ENCODE peak calls at places on chromosomes 12 and 14, in nine cellular contexts. E, A, Y, N, I, L, T, F and X are unnamed samples.

GRCh38 chr12:98653866-98654493 is 8.9 kb downstream of the APAF1 start:
- DNase-seq in A (no peak), E (peak), T (peak), F (peak), N (peak), L (peak), Y (peak), I (no peak), X (peak)

GRCh38 chr12:111442301-111443045 is 36.8 kb downstream of the SH2B3 start:
- DNase-seq in I (peak), N (no peak), A (no peak), E (no peak), Y (no peak), F (no peak), L (no peak), T (no peak), X (no peak)

GRCh38 chr14:71645656-71646055 is 286.6 kb upstream of the RGS6 start:
- DNase-seq in I (no peak), L (no peak), E (peak), F (no peak), N (peak), Y (peak), T (no peak), A (no peak), X (peak)

GRCh38 chr14:64221604-64222003 is 72.6 kb downstream of the ESR2 start:
- DNase-seq in T (no peak), L (no peak), N (no peak), A (no peak), E (no peak), Y (no peak), F (no peak), I (no peak), X (no peak)

GRCh38 chr12:69898236-69898635 is 73.2 kb downstream of the MYRFL start:
- DNase-seq in I (no peak), A (no peak), Y (peak), T (no peak), N (peak), F (no peak), E (no peak), L (peak), X (peak)

GRCh38 chr14:29216316-29216715 is 449.7 kb downstream of the FOXG1 start:
- DNase-seq in E (no peak), F (no peak), A (no peak), L (no peak), Y (no peak), I (no peak), T (no peak), N (no peak), X (no peak)

GRCh38 chr14:38336298-38336697 is 80.4 kb upstream of the CLEC14A start:
- DNase-seq in E (no peak), N (no peak), I (no peak), Y (no peak), T (no peak), A (no peak), L (no peak), F (peak), X (no peak)

GRCh38 chr12:72491399-72491798 is 219.2 kb downstream of the TRHDE start:
- DNase-seq in N (peak), A (no peak), E (no peak), Y (peak), I (no peak), F (no peak), L (no peak), T (no peak), X (peak)

GRCh38 chr14:22458737-22459136 is 130.3 kb downstream of the DAD1 start:
- DNase-seq in A (no peak), T (no peak), Y (no peak), F (no peak), N (no peak), E (no peak), L (no peak), I (no peak), X (no peak)

GRCh38 chr12:116395381-116395780 is 117.9 kb upstream of the MED13L start:
- DNase-seq in L (no peak), T (no peak), F (no peak), N (no peak), I (no peak), A (no peak), E (no peak), Y (peak), X (peak)

GRCh38 chr14:105853907-105854599 is 327.7 kb downstream of the TMEM121 start:
- DNase-seq in E (no peak), N (no peak), A (peak), I (no peak), L (no peak), Y (no peak), F (no peak), T (no peak), X (no peak)

GRCh38 chr12:52043386-52044212 is 7.6 kb upstream of the NR4A1 start:
- DNase-seq in N (peak), E (no peak), L (no peak), I (no peak), A (no peak), F (no peak), Y (no peak), T (no peak), X (peak)

GRCh38 chr12:6643569-6644256 is 3.5 kb downstream of the ACRBP start:
- DNase-seq in E (no peak), N (no peak), Y (no peak), A (no peak), L (no peak), F (no peak), I (no peak), T (no peak), X (no peak)

GRCh38 chr12:6644257-6644596 is 3.0 kb downstream of the ACRBP start:
- DNase-seq in E (no peak), L (no peak), A (no peak), F (no peak), N (no peak), T (no peak), I (no peak), Y (no peak), X (no peak)

GRCh38 chr12:6647083-6647604 is at the start of gene ACRBP:
- DNase-seq in T (peak), F (no peak), L (peak), A (peak), Y (peak), N (peak), I (peak), E (no peak), X (peak)

GRCh38 chr12:6646276-6647082 is 753 bp downstream of the ACRBP start:
- DNase-seq in N (no peak), E (no peak), I (no peak), L (no peak), Y (no peak), F (no peak), A (no peak), T (no peak), X (no peak)

GRCh38 chr12:6644903-6645302 is 2.3 kb downstream of the ACRBP start:
- DNase-seq in A (no peak), T (peak), Y (no peak), E (no peak), I (no peak), F (no peak), L (no peak), N (no peak), X (no peak)
- TF ChIP-seq CTCF in A (no peak), T (peak), Y (peak), E (no peak), I (peak), F (peak), L (peak), N (peak), X (peak)

GRCh38 chr14:76961631-76962302 is 66.7 kb downstream of the IRF2BPL start:
- DNase-seq in N (peak), T (peak), Y (peak), E (peak), A (peak), F (peak), I (peak), L (peak), X (peak)
- H3K4me3 ChIP-seq in N (peak), T (peak), Y (peak), E (peak), A (peak), F (peak), I (peak), L (peak), X (peak)

GRCh38 chr12:33514893-33515292 is 75.3 kb upstream of the SYT10 start:
- DNase-seq in L (no peak), A (no peak), E (no peak), I (no peak), T (peak), F (peak), Y (no peak), N (no peak), X (no peak)
- TF ChIP-seq CTCF in L (no peak), A (no peak), E (no peak), I (no peak), T (peak), F (peak), Y (no peak), N (no peak), X (no peak)

GRCh38 chr12:19848426-19848825 is 409.1 kb downstream of the AEBP2 start:
- DNase-seq in F (no peak), A (no peak), T (no peak), I (no peak), E (no peak), N (no peak), L (no peak), Y (no peak), X (no peak)

GRCh38 chr12:19849208-19849607 is 409.9 kb downstream of the AEBP2 start:
- DNase-seq in E (no peak), N (no peak), T (no peak), F (no peak), I (no peak), Y (no peak), L (no peak), A (no peak), X (no peak)

GRCh38 chr12:19850341-19851065 is 411.2 kb downstream of the AEBP2 start:
- DNase-seq in A (no peak), N (peak), Y (peak), F (no peak), T (no peak), I (no peak), E (no peak), L (peak), X (peak)

GRCh38 chr12:19846561-19846960 is 407.3 kb downstream of the AEBP2 start:
- DNase-seq in F (peak), A (no peak), I (no peak), L (peak), E (peak), Y (peak), N (peak), T (no peak), X (peak)

DNA sequence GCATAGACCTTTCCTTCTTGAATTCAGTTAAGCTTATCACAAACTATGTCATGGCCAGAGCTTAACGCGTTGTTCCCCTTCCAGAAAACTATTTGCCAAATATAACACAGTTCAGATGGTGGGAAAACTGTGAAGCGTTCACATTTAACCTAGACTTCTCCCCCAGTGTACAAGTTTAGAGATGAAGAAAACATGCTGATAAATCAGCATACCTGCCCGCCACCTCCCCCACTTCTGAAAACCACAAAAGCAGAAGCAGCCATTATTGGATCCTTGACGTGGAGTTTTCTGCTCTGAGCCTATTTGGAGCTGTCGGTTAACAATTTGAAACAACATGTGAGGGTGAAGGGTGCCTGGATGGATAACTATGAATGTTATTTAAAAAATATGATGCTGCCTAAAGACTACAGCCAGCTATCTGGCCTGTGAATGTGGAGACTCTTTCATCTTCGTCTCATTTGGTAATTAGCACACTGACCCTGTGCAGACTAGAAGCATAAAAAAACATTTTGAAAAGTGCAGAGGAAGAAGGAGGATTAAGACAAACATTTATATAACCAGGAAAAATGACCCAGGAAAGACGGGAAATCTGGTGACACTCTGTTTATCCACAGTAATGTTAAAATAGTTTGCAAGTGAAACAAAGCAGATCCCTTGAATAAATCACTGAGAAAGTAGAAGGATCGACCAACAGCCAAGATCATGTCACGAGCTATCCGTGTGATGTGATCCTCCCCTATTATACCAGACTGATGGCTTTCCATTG is 408.2 kb downstream of the AEBP2 start:
- DNase-seq in E (no peak), T (no peak), I (no peak), N (peak), F (no peak), A (no peak), Y (peak), L (peak), X (peak)
- H3K4me3 ChIP-seq in E (no peak), T (no peak), I (no peak), N (no peak), F (no peak), A (no peak), Y (peak), L (no peak), X (no peak)

GRCh38 chr14:24241829-24242443 is 487 bp downstream of the TINF2 start:
- DNase-seq in E (no peak), T (peak), L (peak), I (peak), A (peak), N (peak), Y (peak), F (peak), X (peak)
- TF ChIP-seq CTCF in E (no peak), T (peak), L (peak), I (peak), A (peak), N (peak), Y (peak), F (peak), X (peak)

GRCh38 chr14:89391123-89391522 is 25.9 kb downstream of the FOXN3 start:
- DNase-seq in I (no peak), N (peak), F (peak), A (no peak), Y (no peak), T (no peak), E (no peak), L (no peak), X (no peak)
- H3K4me3 ChIP-seq in I (no peak), N (no peak), F (no peak), A (no peak), Y (no peak), T (no peak), E (no peak), L (no peak), X (no peak)

GRCh38 chr12:124556067-124556466 is 11.3 kb downstream of the NCOR2 start:
- DNase-seq in E (no peak), F (no peak), A (no peak), I (peak), N (no peak), T (no peak), Y (no peak), L (no peak), X (no peak)

GRCh38 chr12:124557518-124558223 is 9.7 kb downstream of the NCOR2 start:
- DNase-seq in N (no peak), F (no peak), E (no peak), T (no peak), Y (no peak), A (no peak), L (no peak), I (peak), X (no peak)

GRCh38 chr12:124558298-124558697 is 9.1 kb downstream of the NCOR2 start:
- DNase-seq in A (no peak), L (no peak), Y (no peak), E (no peak), I (peak), T (no peak), N (no peak), F (no peak), X (no peak)

GRCh38 chr12:124555168-124555928 is 12.1 kb downstream of the NCOR2 start:
- DNase-seq in Y (no peak), F (no peak), N (no peak), L (no peak), E (no peak), I (no peak), A (no peak), T (no peak), X (no peak)

DNA sequence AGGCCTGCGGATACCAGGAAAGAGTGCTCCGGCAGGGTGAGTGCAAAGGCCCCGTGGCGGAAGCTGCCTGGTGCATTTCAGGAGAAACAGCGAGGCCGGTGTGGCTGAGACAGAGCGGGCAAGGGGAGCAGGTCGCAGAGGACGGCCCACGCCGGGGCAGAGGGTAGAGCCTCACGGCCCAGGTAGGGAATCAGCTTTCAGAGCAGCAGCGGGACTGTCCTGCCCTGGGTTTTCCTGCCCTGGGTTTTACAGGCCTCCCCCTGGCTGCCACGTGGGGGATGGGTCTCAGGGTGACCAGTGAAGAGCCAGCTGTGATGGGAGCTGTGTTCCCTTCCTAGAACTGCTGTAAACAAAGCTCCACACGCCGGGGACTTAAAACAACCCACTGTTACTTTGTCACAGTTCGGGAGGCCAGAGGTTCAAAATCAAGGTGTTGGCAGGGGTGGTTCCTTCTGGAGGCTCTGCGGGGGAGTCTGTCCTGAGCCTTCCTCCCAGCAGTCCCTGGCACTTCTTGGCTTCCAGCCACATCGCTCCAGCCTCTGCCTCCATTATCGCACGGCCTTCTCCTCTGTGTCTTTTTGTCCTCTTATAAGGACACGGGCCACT is 10.4 kb downstream of the NCOR2 start:
- DNase-seq in F (no peak), E (no peak), I (peak), L (no peak), T (peak), A (no peak), N (no peak), Y (peak), X (no peak)
- TF ChIP-seq CTCF in F (no peak), E (no peak), I (no peak), L (no peak), T (peak), A (no peak), N (no peak), Y (no peak), X (no peak)